ENCODE peak calls at places on chromosome 15, in six cellular contexts. O is left ventricle myocardium inferior, Z is IMR-90, S is hepatocyte, X is small intestine, P is ascending aorta. F is an unnamed sample.
A peak's percentile ranks its signal among the peaks of the same experiment; 100 is the strongest.

GRCh38 chr15:43488790-43489585 is 4.0 kb downstream of the TP53BP1 start:
- DNase-seq in O (no peak), Z (peak; percentile 25), S (no peak), X (peak; percentile 48), P (no peak), F (no peak)

GRCh38 chr15:85473455-85473854 is 93.1 kb downstream of the AKAP13 start:
- DNase-seq in O (no peak), Z (peak; percentile 71), S (no peak), X (no peak), P (no peak), F (no peak)

GRCh38 chr15:67095834-67096366 is 30.5 kb downstream of the SMAD3 start:
- DNase-seq in O (no peak), Z (no peak), S (no peak), X (no peak), P (no peak), F (no peak)

GRCh38 chr15:34708422-34708821 is 46.4 kb downstream of the GJD2 start:
- DNase-seq in O (no peak), Z (peak; percentile 66), S (peak; percentile 66), X (peak; percentile 43), P (no peak), F (no peak)

GRCh38 chr15:69303337-69304175 is 4.8 kb downstream of the PAQR5 start:
- DNase-seq in O (no peak), Z (peak; percentile 55), S (no peak), X (no peak), P (no peak), F (no peak)

GRCh38 chr15:98517051-98517450 is 131.3 kb upstream of the IGF1R start:
- DNase-seq in O (no peak), Z (no peak), S (no peak), X (no peak), P (no peak), F (no peak)

GRCh38 chr15:50262533-50262932 is 3.0 kb downstream of the HDC start:
- DNase-seq in O (no peak), Z (no peak), S (no peak), X (peak; percentile 9), P (no peak), F (no peak)

GRCh38 chr15:39641187-39641889 is 60.5 kb downstream of the THBS1 start:
- DNase-seq in O (no peak), Z (peak; percentile 48), S (no peak), X (peak; percentile 18), P (no peak), F (no peak)

GRCh38 chr15:28027714-28028076 is 71.4 kb downstream of the OCA2 start:
- DNase-seq in O (no peak), Z (no peak), S (no peak), X (no peak), P (no peak), F (no peak)

GRCh38 chr15:56723787-56724186 is 9.5 kb downstream of the ZNF280D start:
- DNase-seq in O (no peak), Z (no peak), S (no peak), X (no peak), P (no peak), F (no peak)

GRCh38 chr15:57380854-57381253 is 4.5 kb downstream of the CGNL1 start:
- DNase-seq in O (no peak), Z (no peak), S (no peak), X (no peak), P (no peak), F (no peak)

GRCh38 chr15:66779331-66780009 is 77.4 kb downstream of the SMAD6 start:
- DNase-seq in O (no peak), Z (no peak), S (peak; percentile 67), X (peak; percentile 80), P (no peak), F (no peak)

GRCh38 chr15:29711531-29711930 is 110.7 kb downstream of the TJP1 start:
- DNase-seq in O (no peak), Z (no peak), S (no peak), X (no peak), P (no peak), F (no peak)

GRCh38 chr15:66858423-66859207 is 156.6 kb downstream of the SMAD6 start:
- DNase-seq in O (no peak), Z (no peak), S (no peak), X (no peak), P (no peak), F (peak; percentile 3)

GRCh38 chr15:65790692-65791334 is 1.3 kb downstream of the DENND4A start:
- DNase-seq in O (no peak), Z (peak; percentile 47), S (peak; percentile 14), X (peak; percentile 20), P (no peak), F (no peak)

GRCh38 chr15:99708563-99708962 is 24.7 kb downstream of the LYSMD4 start:
- DNase-seq in O (peak; percentile 77), Z (peak; percentile 91), S (peak; percentile 64), X (peak; percentile 92), P (peak; percentile 93), F (no peak)

GRCh38 chr15:57439128-57440030 is 63.1 kb downstream of the CGNL1 start:
- DNase-seq in O (no peak), Z (no peak), S (no peak), X (no peak), P (no peak), F (no peak)

GRCh38 chr15:82066455-82066854 is 20.6 kb upstream of the MEX3B start:
- DNase-seq in O (no peak), Z (no peak), S (no peak), X (no peak), P (no peak), F (no peak)

GRCh38 chr15:58933311-58934113 is at the start of gene SLTM:
- DNase-seq in O (peak; percentile 95), Z (peak; percentile 95), S (peak; percentile 98), X (peak; percentile 94), P (peak; percentile 98), F (no peak)

GRCh38 chr15:70401709-70402108 is 304.0 kb upstream of the TLE3 start:
- DNase-seq in O (no peak), Z (no peak), S (no peak), X (no peak), P (no peak), F (no peak)

GRCh38 chr15:47983533-47983932 is 137.3 kb upstream of the SLC24A5 start:
- DNase-seq in O (no peak), Z (no peak), S (no peak), X (no peak), P (no peak), F (no peak)

GRCh38 chr15:79017953-79018352 is 72.6 kb downstream of the RASGRF1 start:
- DNase-seq in O (no peak), Z (no peak), S (no peak), X (no peak), P (no peak), F (no peak)

GRCh38 chr15:93497256-93497655 is 408.2 kb upstream of the RGMA start:
- DNase-seq in O (no peak), Z (no peak), S (no peak), X (no peak), P (no peak), F (no peak)

GRCh38 chr15:44535509-44536297 is 1.2 kb upstream of the EIF3J start:
- DNase-seq in O (no peak), Z (no peak), S (peak; percentile 64), X (peak; percentile 37), P (no peak), F (no peak)

GRCh38 chr15:94119215-94119815 is 112.0 kb upstream of the MCTP2 start:
- DNase-seq in O (peak; percentile 62), Z (no peak), S (no peak), X (no peak), P (no peak), F (no peak)

GRCh38 chr15:82540984-82541431 is 751 bp upstream of the RPS17 start:
- DNase-seq in O (no peak), Z (peak; percentile 38), S (peak; percentile 56), X (peak; percentile 22), P (peak; percentile 63), F (no peak)

GRCh38 chr15:63076136-63077005 is 33.8 kb downstream of the TPM1 start:
- DNase-seq in O (no peak), Z (no peak), S (no peak), X (no peak), P (no peak), F (no peak)

DNA sequence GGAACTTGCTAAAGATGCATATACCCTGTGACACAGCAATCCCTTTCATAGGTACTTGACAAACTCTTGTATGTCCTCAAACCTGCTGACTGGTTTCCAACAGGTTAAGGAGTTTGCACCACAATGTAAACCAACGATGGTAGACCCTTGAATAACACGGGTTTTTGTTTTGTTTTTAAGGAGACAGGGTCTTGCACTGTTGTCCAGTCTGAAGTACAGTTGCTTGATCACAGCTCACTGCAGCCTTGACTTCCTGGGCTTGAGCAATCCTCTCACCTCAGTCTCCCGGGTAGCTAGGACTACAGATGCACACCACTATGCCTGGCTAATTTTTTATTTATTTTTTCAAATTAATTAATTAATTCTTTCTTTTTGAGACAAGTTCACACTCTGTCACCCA is 23.3 kb downstream of the SIN3A start:
- DNase-seq in O (no peak), Z (no peak), S (no peak), X (no peak), P (no peak), F (no peak)
- H3K36me3 ChIP-seq in O (peaks cover 36% of the 10 kb centered on the region), Z (peaks cover 21% of the 10 kb centered on the region), S (no peaks in the 10 kb centered on the region), X (peaks cover 8% of the 10 kb centered on the region), P (peaks cover 46% of the 10 kb centered on the region), F (no peaks in the 10 kb centered on the region)

DNA sequence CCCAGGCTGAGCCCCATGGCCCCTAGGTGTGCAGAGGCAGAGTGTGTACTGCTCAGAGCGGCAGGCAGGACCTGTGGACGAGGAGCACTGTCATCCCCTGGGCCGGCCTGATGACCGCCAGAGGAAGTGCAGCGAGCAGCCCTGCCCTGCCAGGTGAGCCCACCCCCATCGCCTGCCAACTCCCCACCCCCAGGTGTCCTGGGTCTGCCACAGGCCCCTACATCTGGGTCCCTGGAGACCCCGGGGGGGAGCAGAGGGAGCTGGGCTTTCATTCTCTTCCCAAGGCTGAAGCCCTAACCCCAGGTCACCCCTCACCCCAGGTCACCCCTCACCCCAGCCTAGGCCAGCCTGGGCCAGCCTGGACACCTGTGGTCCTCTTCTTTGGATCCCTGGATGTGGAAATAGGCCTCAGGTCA is 93.1 kb downstream of the TBC1D2B start:
- DNase-seq in O (no peak), Z (no peak), S (no peak), X (no peak), P (no peak), F (no peak)
- H3K4me1 ChIP-seq in O (peaks cover 9% of the 10 kb centered on the region), Z (no peaks in the 10 kb centered on the region), S (no peaks in the 10 kb centered on the region), X (no peaks in the 10 kb centered on the region), P (peaks cover 7% of the 10 kb centered on the region), F (peaks cover 16% of the 10 kb centered on the region)

DNA sequence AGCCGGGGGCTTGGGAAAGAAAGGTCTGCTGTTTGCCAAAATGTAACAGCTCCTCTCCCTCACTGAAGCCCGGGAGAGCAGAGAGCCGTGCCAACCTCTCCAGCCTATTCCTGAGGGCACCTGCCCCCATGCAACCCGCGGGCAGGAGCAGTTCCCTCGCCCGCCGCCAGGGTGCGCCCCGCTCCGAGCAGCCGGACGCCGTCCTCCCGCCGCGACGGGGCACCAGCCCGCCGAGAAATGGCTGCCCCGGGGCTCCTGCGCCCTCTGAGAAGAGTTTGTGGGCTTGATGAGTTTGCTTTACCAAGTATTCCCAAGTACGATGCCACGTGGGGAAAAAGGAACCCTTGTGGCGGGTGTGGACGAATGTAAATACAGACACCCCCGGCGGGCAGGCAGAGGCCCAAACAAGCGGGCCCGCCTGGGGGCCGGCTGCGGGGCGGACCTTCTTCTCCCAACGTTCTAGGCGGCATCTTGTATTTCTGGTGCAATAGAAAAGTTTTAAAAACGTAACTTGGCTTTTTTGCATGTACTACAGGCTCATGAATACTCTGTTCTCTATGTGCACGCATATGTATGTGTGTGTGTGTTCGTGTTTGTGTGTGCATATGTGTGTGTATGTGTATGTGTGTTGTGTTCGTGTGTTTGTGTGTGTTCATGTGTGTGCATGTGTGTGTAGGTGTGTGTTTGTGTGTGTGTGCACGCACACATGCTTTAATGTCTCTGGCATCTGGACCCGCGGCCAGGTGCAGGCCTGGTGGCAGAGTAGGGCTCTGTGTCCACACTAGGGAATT is 162.9 kb downstream of the CHSY1 start:
- DNase-seq in O (peak; percentile 75), Z (no peak), S (peak; percentile 74), X (peak; percentile 43), P (peak; percentile 83), F (no peak)
- H3K4me3 ChIP-seq in O (peak overlapping the region; percentile 22), Z (no peak overlapping the region), S (no peak overlapping the region), X (no peak overlapping the region), P (peak overlapping the region; percentile 31), F (peak overlapping the region; percentile 23)

GRCh38 chr15:25415707-25416106 is 23.1 kb downstream of the UBE3A start:
- DNase-seq in O (no peak), Z (no peak), S (no peak), X (no peak), P (no peak), F (no peak)
- H3K36me3 ChIP-seq in O (no peaks in the 10 kb centered on the region), Z (no peaks in the 10 kb centered on the region), S (no peaks in the 10 kb centered on the region), X (no peaks in the 10 kb centered on the region), P (no peaks in the 10 kb centered on the region), F (no peaks in the 10 kb centered on the region)